ENCODE peak calls at places on chromosomes 6 and 20, in six cellular contexts. D is upper lobe of right lung, H is RWPE2, F is gastroesophageal sphincter, K is GM12878, O is left ventricle myocardium superior. V is an unnamed sample.

GRCh38 chr20:46056970-46057855 is 28.2 kb downstream of the SLC12A5 start:
- ATAC-seq in D (no peak), H (peak; percentile 22), F (peak; percentile 48), K (no peak), O (peak; percentile 63), V (no peak)

GRCh38 chr20:9068232-9068781 is 580 bp upstream of the PLCB4 start:
- ATAC-seq in D (peak; percentile 54), H (peak; percentile 45), F (peak; percentile 65), K (no peak), O (peak; percentile 84), V (peak; percentile 43)

GRCh38 chr6:166627875-166628849 is 1.1 kb upstream of the RPS6KA2 start:
- ATAC-seq in D (peak; percentile 26), H (peak; percentile 16), F (peak; percentile 44), K (peak; percentile 31), O (peak; percentile 54), V (peak; percentile 12)

GRCh38 chr20:61986762-61987321 is 78.8 kb downstream of the TAF4 start:
- ATAC-seq in D (no peak), H (no peak), F (no peak), K (no peak), O (peak; percentile 85), V (no peak)

GRCh38 chr6:149942461-149942829 is 631 bp downstream of the ULBP2 start:
- ATAC-seq in D (no peak), H (peak; percentile 1), F (no peak), K (no peak), O (peak; percentile 8), V (no peak)

GRCh38 chr6:6332240-6332639 is 11.8 kb upstream of the F13A1 start:
- ATAC-seq in D (peak; percentile 44), H (no peak), F (no peak), K (peak; percentile 81), O (peak; percentile 75), V (peak; percentile 36)

GRCh38 chr20:58523072-58523681 is 8.0 kb upstream of the APCDD1L start:
- ATAC-seq in D (no peak), H (no peak), F (no peak), K (no peak), O (no peak), V (no peak)

GRCh38 chr20:34024733-34025351 is 31.1 kb downstream of the RALY start:
- ATAC-seq in D (no peak), H (no peak), F (no peak), K (no peak), O (peak; percentile 72), V (no peak)

GRCh38 chr20:5780233-5781217 is 30.3 kb downstream of the SHLD1 start:
- ATAC-seq in D (no peak), H (no peak), F (no peak), K (peak; percentile 50), O (peak; percentile 3), V (no peak)

GRCh38 chr6:62103186-62103859 is 182.7 kb downstream of the KHDRBS2 start:
- ATAC-seq in D (peak; percentile 14), H (no peak), F (no peak), K (no peak), O (no peak), V (no peak)

GRCh38 chr20:63682384-63683139 is 13.9 kb upstream of the TNFRSF6B start:
- ATAC-seq in D (peak; percentile 68), H (peak; percentile 96), F (peak; percentile 83), K (no peak), O (peak; percentile 71), V (peak; percentile 90)

GRCh38 chr6:134980846-134981245 is 30.9 kb upstream of the ALDH8A1 start:
- ATAC-seq in D (no peak), H (no peak), F (no peak), K (no peak), O (no peak), V (no peak)

GRCh38 chr20:57831326-57831991 is 121.6 kb upstream of the PMEPA1 start:
- ATAC-seq in D (no peak), H (no peak), F (no peak), K (no peak), O (peak; percentile 90), V (no peak)

GRCh38 chr6:140774080-140774505 is 1358.6 kb upstream of the GJE1 start:
- ATAC-seq in D (no peak), H (peak; percentile 90), F (no peak), K (peak; percentile 100), O (peak; percentile 99), V (peak; percentile 71)

GRCh38 chr20:50308513-50309279 is 118.1 kb downstream of the CEBPB start:
- ATAC-seq in D (peak; percentile 76), H (peak; percentile 73), F (peak; percentile 79), K (no peak), O (peak; percentile 69), V (peak; percentile 60)

GRCh38 chr20:19913927-19914614 is 103.1 kb upstream of the NAA20 start:
- ATAC-seq in D (no peak), H (peak; percentile 98), F (no peak), K (peak; percentile 67), O (no peak), V (peak; percentile 90)

GRCh38 chr6:125170376-125170775 is 16.8 kb downstream of the TPD52L1 start:
- ATAC-seq in D (peak; percentile 15), H (peak; percentile 60), F (peak; percentile 68), K (no peak), O (peak; percentile 74), V (peak; percentile 89)

GRCh38 chr20:36773123-36773547 is 428 bp downstream of the DSN1 start:
- ATAC-seq in D (no peak), H (peak; percentile 4), F (no peak), K (peak; percentile 16), O (no peak), V (peak; percentile 7)

GRCh38 chr6:25343984-25344383 is 64.8 kb downstream of the CARMIL1 start:
- ATAC-seq in D (no peak), H (no peak), F (no peak), K (peak; percentile 37), O (no peak), V (no peak)

GRCh38 chr6:110859335-110859792 is 15.2 kb upstream of the AMD1 start:
- ATAC-seq in D (peak; percentile 81), H (no peak), F (no peak), K (peak; percentile 56), O (peak; percentile 29), V (no peak)

GRCh38 chr6:30730611-30731435 is 10.7 kb downstream of the TUBB start:
- ATAC-seq in D (peak; percentile 96), H (peak; percentile 84), F (peak; percentile 85), K (peak; percentile 87), O (peak; percentile 78), V (peak; percentile 91)

GRCh38 chr20:35491823-35492222 is 36.4 kb downstream of the CEP250 start:
- ATAC-seq in D (no peak), H (no peak), F (no peak), K (no peak), O (no peak), V (no peak)

GRCh38 chr6:20582586-20583446 is 48.6 kb downstream of the CDKAL1 start:
- ATAC-seq in D (no peak), H (no peak), F (no peak), K (peak; percentile 52), O (no peak), V (no peak)

GRCh38 chr20:44354979-44355502 is 458 bp upstream of the HNF4A start:
- ATAC-seq in D (no peak), H (no peak), F (no peak), K (no peak), O (no peak), V (no peak)

GRCh38 chr20:63238491-63239126 is 2.9 kb downstream of the BIRC7 start:
- ATAC-seq in D (peak; percentile 4), H (no peak), F (no peak), K (peak; percentile 84), O (no peak), V (no peak)

GRCh38 chr6:16854986-16855385 is 93.7 kb upstream of the ATXN1 start:
- ATAC-seq in D (no peak), H (no peak), F (no peak), K (peak; percentile 93), O (no peak), V (no peak)

GRCh38 chr20:63273635-63274380 is 1.2 kb downstream of the ARFGAP1 start:
- ATAC-seq in D (no peak), H (peak; percentile 45), F (no peak), K (no peak), O (no peak), V (peak; percentile 1)